ENCODE peak calls at places on chromosomes 16 and 17, in six cellular contexts. K is nephron progenitor cell, Y is NCI-H1694, M is EL, N is fibroblast of gingiva, U is germinal center. I is an unnamed sample.

GRCh38 chr16:79651363-79651762 is 50.8 kb upstream of the MAF start:
- DNase-seq in K (no peak), Y (no peak), M (peak), N (peak), U (no peak), I (peak)

GRCh38 chr17:44794699-44795413 is 35.2 kb downstream of the GJC1 start:
- DNase-seq in K (no peak), Y (no peak), M (peak), N (peak), U (no peak), I (peak)

GRCh38 chr17:62653002-62653830 is 25.7 kb downstream of the MRC2 start:
- DNase-seq in K (peak), Y (no peak), M (peak), N (peak), U (peak), I (peak)

GRCh38 chr17:18315498-18316360 is 636 bp downstream of the SMCR8 start:
- DNase-seq in K (no peak), Y (no peak), M (no peak), N (no peak), U (peak), I (peak)

GRCh38 chr17:79633937-79634813 is 23.3 kb upstream of the RBFOX3 start:
- DNase-seq in K (no peak), Y (no peak), M (no peak), N (no peak), U (no peak), I (no peak)

GRCh38 chr17:50668025-50668837 is 33.5 kb downstream of the ABCC3 start:
- DNase-seq in K (no peak), Y (no peak), M (peak), N (no peak), U (no peak), I (peak)

GRCh38 chr16:51731160-51731559 is 580.1 kb upstream of the SALL1 start:
- DNase-seq in K (no peak), Y (no peak), M (no peak), N (no peak), U (no peak), I (no peak)

GRCh38 chr17:27974531-27975145 is 67.8 kb upstream of the NLK start:
- DNase-seq in K (no peak), Y (no peak), M (no peak), N (no peak), U (no peak), I (no peak)

GRCh38 chr17:70661342-70662222 is 492.2 kb downstream of the KCNJ2 start:
- DNase-seq in K (no peak), Y (no peak), M (peak), N (no peak), U (no peak), I (no peak)

GRCh38 chr16:76226011-76226410 is 51.2 kb upstream of the CNTNAP4 start:
- DNase-seq in K (no peak), Y (no peak), M (no peak), N (no peak), U (no peak), I (no peak)

GRCh38 chr17:78414178-78415162 is 36.0 kb downstream of the PGS1 start:
- DNase-seq in K (no peak), Y (no peak), M (no peak), N (no peak), U (no peak), I (no peak)

GRCh38 chr16:16143038-16143763 is 80.1 kb downstream of the ABCC6 start:
- DNase-seq in K (no peak), Y (no peak), M (no peak), N (no peak), U (peak), I (no peak)

GRCh38 chr16:46651305-46651704 is 30.1 kb upstream of the SHCBP1 start:
- DNase-seq in K (no peak), Y (no peak), M (no peak), N (no peak), U (no peak), I (no peak)

GRCh38 chr16:89198417-89199240 is 1.7 kb downstream of the SLC22A31 start:
- DNase-seq in K (no peak), Y (no peak), M (no peak), N (no peak), U (no peak), I (no peak)

GRCh38 chr17:78140169-78141051 is 5.8 kb upstream of the C17orf99 start:
- DNase-seq in K (peak), Y (peak), M (peak), N (peak), U (peak), I (peak)

GRCh38 chr16:74169687-74170522 is 126.7 kb upstream of the PSMD7 start:
- DNase-seq in K (no peak), Y (no peak), M (peak), N (peak), U (no peak), I (peak)

GRCh38 chr17:2691965-2692780 is 19.4 kb downstream of the CLUH start:
- DNase-seq in K (no peak), Y (no peak), M (no peak), N (no peak), U (no peak), I (no peak)

GRCh38 chr17:81322271-81323082 is 27.4 kb upstream of the SLC38A10 start:
- DNase-seq in K (no peak), Y (no peak), M (peak), N (no peak), U (peak), I (no peak)

GRCh38 chr16:78199325-78200022 is 100.0 kb downstream of the WWOX start:
- DNase-seq in K (no peak), Y (no peak), M (no peak), N (no peak), U (no peak), I (no peak)

GRCh38 chr16:71781741-71782140 is 26.9 kb downstream of the AP1G1 start:
- DNase-seq in K (no peak), Y (no peak), M (peak), N (no peak), U (no peak), I (peak)

GRCh38 chr17:40451420-40451819 is 8.2 kb downstream of the IGFBP4 start:
- DNase-seq in K (no peak), Y (no peak), M (peak), N (peak), U (no peak), I (peak)

GRCh38 chr17:73371285-73371684 is 59.5 kb upstream of the CDC42EP4 start:
- DNase-seq in K (no peak), Y (no peak), M (peak), N (peak), U (no peak), I (peak)

GRCh38 chr17:8126306-8127066 is 2.6 kb upstream of the HES7 start:
- DNase-seq in K (peak), Y (no peak), M (peak), N (no peak), U (no peak), I (no peak)

GRCh38 chr16:56389554-56389953 is 35.8 kb downstream of the AMFR start:
- DNase-seq in K (no peak), Y (no peak), M (peak), N (peak), U (no peak), I (peak)

GRCh38 chr17:38568274-38568673 is 37.5 kb downstream of the SRCIN1 start:
- DNase-seq in K (no peak), Y (no peak), M (no peak), N (no peak), U (no peak), I (no peak)

GRCh38 chr16:31695667-31696066 is 168.0 kb downstream of the AHSP start:
- DNase-seq in K (no peak), Y (no peak), M (no peak), N (no peak), U (peak), I (no peak)

I was measured in fibroblast of pulmonary artery.